ENCODE peak calls at places on chromosomes 5 and 9, in seven cellular contexts. R is gastrocnemius medialis, F is small intestine, T is brain microvascular endothelial cell, I is AG09309, N is bronchial epithelial cell, M is mesenchymal stem cell. J is an unnamed sample.

GRCh38 chr9:134545213-134546211 is 96.1 kb upstream of the COL5A1 start:
- DNase-seq in R (no peak), F (no peak), T (peak), I (peak), N (no peak), M (peak), J (peak)

GRCh38 chr5:139872052-139872766 is 76.6 kb downstream of the PSD2 start:
- DNase-seq in R (no peak), F (no peak), T (no peak), I (no peak), N (no peak), M (no peak), J (no peak)

GRCh38 chr9:130323051-130323757 is 57.6 kb downstream of the HMCN2 start:
- DNase-seq in R (no peak), F (peak), T (no peak), I (no peak), N (no peak), M (no peak), J (no peak)

GRCh38 chr9:17824191-17824926 is 245.5 kb downstream of the SH3GL2 start:
- DNase-seq in R (no peak), F (no peak), T (peak), I (no peak), N (no peak), M (no peak), J (peak)

GRCh38 chr5:181052526-181052927 is 12.5 kb downstream of the BTNL9 start:
- DNase-seq in R (no peak), F (no peak), T (no peak), I (no peak), N (no peak), M (no peak), J (peak)

GRCh38 chr5:139678751-139679750 is 30.9 kb downstream of the CXXC5 start:
- DNase-seq in R (peak), F (no peak), T (no peak), I (no peak), N (no peak), M (no peak), J (peak)

GRCh38 chr9:91734371-91734981 is 215.6 kb downstream of the ROR2 start:
- DNase-seq in R (peak), F (peak), T (peak), I (no peak), N (peak), M (peak), J (peak)

GRCh38 chr5:150192462-150192861 is 2.6 kb downstream of the SLC6A7 start:
- DNase-seq in R (no peak), F (no peak), T (no peak), I (no peak), N (no peak), M (no peak), J (no peak)

GRCh38 chr9:134968011-134968822 is 50.5 kb upstream of the FCN1 start:
- DNase-seq in R (no peak), F (no peak), T (peak), I (no peak), N (no peak), M (no peak), J (peak)

GRCh38 chr5:98935206-98935605 is 6.4 kb upstream of the CHD1 start:
- DNase-seq in R (no peak), F (no peak), T (no peak), I (no peak), N (no peak), M (no peak), J (no peak)

GRCh38 chr5:1167361-1167727 is 34.1 kb upstream of the SLC6A19 start:
- DNase-seq in R (no peak), F (no peak), T (no peak), I (no peak), N (no peak), M (no peak), J (no peak)

GRCh38 chr5:143887901-143888648 is 76.1 kb downstream of the HMHB1 start:
- DNase-seq in R (no peak), F (no peak), T (peak), I (peak), N (peak), M (peak), J (peak)

GRCh38 chr9:135608999-135609317 is 30.4 kb downstream of the GLT6D1 start:
- DNase-seq in R (no peak), F (no peak), T (no peak), I (no peak), N (no peak), M (no peak), J (no peak)

GRCh38 chr5:172696171-172696849 is 55.2 kb downstream of the NEURL1B start:
- DNase-seq in R (no peak), F (no peak), T (no peak), I (no peak), N (no peak), M (no peak), J (no peak)

GRCh38 chr5:134245692-134246091 is 19.8 kb upstream of the PPP2CA start:
- DNase-seq in R (no peak), F (no peak), T (no peak), I (no peak), N (no peak), M (no peak), J (no peak)

GRCh38 chr5:139181835-139182452 is 16.2 kb downstream of the SIL1 start:
- DNase-seq in R (peak), F (peak), T (no peak), I (no peak), N (peak), M (peak), J (peak)

GRCh38 chr9:92310562-92310961 is 14.6 kb downstream of the NOL8 start:
- DNase-seq in R (no peak), F (no peak), T (no peak), I (no peak), N (no peak), M (no peak), J (no peak)

GRCh38 chr9:26975728-26976707 is 19.8 kb downstream of the IFT74 start:
- DNase-seq in R (no peak), F (peak), T (peak), I (no peak), N (peak), M (peak), J (peak)

GRCh38 chr5:33563983-33564908 is 123.5 kb downstream of the TARS1 start:
- DNase-seq in R (no peak), F (no peak), T (no peak), I (no peak), N (no peak), M (peak), J (peak)

GRCh38 chr9:33447404-33448158 is at the start of gene AQP3:
- DNase-seq in R (peak), F (peak), T (peak), I (no peak), N (no peak), M (peak), J (peak)

GRCh38 chr9:96008502-96009222 is 133.2 kb downstream of the ERCC6L2 start:
- DNase-seq in R (no peak), F (no peak), T (no peak), I (no peak), N (peak), M (no peak), J (peak)

GRCh38 chr9:134267305-134268265 is 58.7 kb upstream of the RXRA start:
- DNase-seq in R (peak), F (no peak), T (no peak), I (no peak), N (no peak), M (no peak), J (no peak)

GRCh38 chr5:126805108-126805507 is 28.2 kb downstream of the LMNB1 start:
- DNase-seq in R (no peak), F (no peak), T (peak), I (peak), N (peak), M (no peak), J (peak)

GRCh38 chr9:86349271-86349670 is 4.9 kb downstream of the TUT7 start:
- DNase-seq in R (no peak), F (no peak), T (no peak), I (no peak), N (no peak), M (peak), J (peak)

GRCh38 chr5:139023276-139023675 is 148.1 kb upstream of the LRRTM2 start:
- DNase-seq in R (no peak), F (no peak), T (no peak), I (no peak), N (no peak), M (no peak), J (no peak)

GRCh38 chr5:125189451-125190051 is 443.1 kb upstream of the ZNF608 start:
- DNase-seq in R (no peak), F (no peak), T (peak), I (no peak), N (peak), M (peak), J (peak)

GRCh38 chr5:172172912-172173591 is 15.0 kb downstream of the STK10 start:
- DNase-seq in R (no peak), F (no peak), T (no peak), I (no peak), N (no peak), M (no peak), J (no peak)

GRCh38 chr5:2278825-2279224 is 396.1 kb upstream of the IRX4 start:
- DNase-seq in R (no peak), F (no peak), T (no peak), I (no peak), N (no peak), M (no peak), J (no peak)

GRCh38 chr9:136549010-136549980 is 3.4 kb upstream of the NOTCH1 start:
- DNase-seq in R (no peak), F (no peak), T (no peak), I (no peak), N (no peak), M (no peak), J (no peak)

GRCh38 chr5:52491071-52491828 is 296.5 kb upstream of the ITGA1 start:
- DNase-seq in R (no peak), F (peak), T (no peak), I (no peak), N (no peak), M (peak), J (no peak)

GRCh38 chr5:150590979-150591411 is 49.5 kb upstream of the SYNPO start:
- DNase-seq in R (no peak), F (no peak), T (no peak), I (no peak), N (no peak), M (no peak), J (no peak)

GRCh38 chr5:110333384-110333783 is 393.1 kb downstream of the TMEM232 start:
- DNase-seq in R (no peak), F (no peak), T (peak), I (no peak), N (no peak), M (peak), J (peak)

GRCh38 chr9:78278177-78278777 is 18.6 kb upstream of the PSAT1 start:
- DNase-seq in R (no peak), F (no peak), T (no peak), I (peak), N (peak), M (peak), J (peak)
- H3K4me3 ChIP-seq in R (no peak), F (no peak), T (no peak), I (no peak), N (no peak), M (no peak), J (no peak)

DNA sequence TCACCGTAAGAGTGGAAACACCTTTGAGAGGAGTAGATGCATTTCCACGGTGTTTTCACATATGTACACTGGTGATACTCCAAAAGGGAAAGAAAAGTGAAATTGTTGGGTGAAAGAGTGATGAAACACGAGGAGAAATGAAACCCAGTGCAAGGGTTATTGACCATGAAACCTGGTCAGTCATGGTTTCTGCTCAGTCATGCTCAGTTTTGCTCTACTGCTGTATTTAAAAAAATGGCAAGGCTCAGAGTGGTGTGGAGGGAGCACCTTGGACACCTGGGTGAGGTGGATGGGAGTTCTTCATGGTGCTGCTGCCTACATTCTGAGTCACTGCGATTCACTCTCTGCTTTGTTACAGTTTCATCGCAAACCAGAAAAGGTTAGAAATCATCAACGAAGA is 32.3 kb downstream of the NTRK2 start:
- DNase-seq in R (no peak), F (no peak), T (no peak), I (no peak), N (peak), M (no peak), J (no peak)
- H3K4me3 ChIP-seq in R (no peak), F (no peak), T (no peak), I (no peak), N (no peak), M (no peak), J (no peak)

GRCh38 chr9:99184427-99185327 is 37.1 kb downstream of the ALG2 start:
- DNase-seq in R (peak), F (peak), T (peak), I (peak), N (peak), M (peak), J (peak)
- H3K4me3 ChIP-seq in R (peak), F (no peak), T (peak), I (no peak), N (no peak), M (peak), J (peak)

GRCh38 chr9:125189011-125189360 is 617 bp downstream of the PPP6C start:
- DNase-seq in R (peak), F (peak), T (no peak), I (no peak), N (no peak), M (peak), J (peak)

GRCh38 chr9:125183054-125183453 is 6.5 kb downstream of the PPP6C start:
- DNase-seq in R (no peak), F (no peak), T (peak), I (no peak), N (no peak), M (no peak), J (no peak)

GRCh38 chr9:125177888-125178287 is 11.7 kb downstream of the PPP6C start:
- DNase-seq in R (no peak), F (no peak), T (no peak), I (no peak), N (no peak), M (no peak), J (no peak)

GRCh38 chr9:125180876-125181275 is 8.7 kb downstream of the PPP6C start:
- DNase-seq in R (peak), F (no peak), T (no peak), I (no peak), N (no peak), M (no peak), J (no peak)

GRCh38 chr9:125183561-125183960 is 6.0 kb downstream of the PPP6C start:
- DNase-seq in R (no peak), F (no peak), T (no peak), I (no peak), N (no peak), M (no peak), J (no peak)
- H3K4me3 ChIP-seq in R (peak), F (no peak), T (no peak), I (no peak), N (no peak), M (no peak), J (no peak)

DNA sequence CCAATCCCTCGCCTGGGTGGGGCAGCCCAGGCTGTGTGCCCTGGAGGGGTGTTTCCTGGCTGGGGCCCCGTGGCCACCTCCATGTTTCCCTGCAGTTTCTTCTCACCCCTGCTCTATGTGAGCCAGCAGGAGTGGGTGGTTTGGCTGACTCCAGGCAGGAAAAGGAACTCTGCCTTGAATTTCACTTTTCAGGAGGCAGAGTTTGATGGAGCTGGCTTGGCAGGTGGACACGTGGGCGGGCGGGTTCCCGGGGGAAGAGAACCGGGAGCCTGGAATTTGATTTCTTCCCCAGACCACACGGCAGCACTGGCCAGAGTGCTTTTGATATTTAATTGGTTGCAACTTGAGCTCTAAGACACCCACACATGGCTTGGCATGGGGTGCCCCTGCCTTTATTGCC is 119.8 kb upstream of the PANK3 start:
- DNase-seq in R (no peak), F (no peak), T (no peak), I (no peak), N (no peak), M (no peak), J (no peak)
- H3K4me3 ChIP-seq in R (no peak), F (no peak), T (no peak), I (no peak), N (no peak), M (no peak), J (no peak)

GRCh38 chr5:160843240-160843639 is 8.8 kb downstream of the ATP10B start:
- DNase-seq in R (no peak), F (no peak), T (no peak), I (no peak), N (no peak), M (no peak), J (no peak)
- H3K4me3 ChIP-seq in R (no peak), F (no peak), T (no peak), I (no peak), N (no peak), M (no peak), J (no peak)

DNA sequence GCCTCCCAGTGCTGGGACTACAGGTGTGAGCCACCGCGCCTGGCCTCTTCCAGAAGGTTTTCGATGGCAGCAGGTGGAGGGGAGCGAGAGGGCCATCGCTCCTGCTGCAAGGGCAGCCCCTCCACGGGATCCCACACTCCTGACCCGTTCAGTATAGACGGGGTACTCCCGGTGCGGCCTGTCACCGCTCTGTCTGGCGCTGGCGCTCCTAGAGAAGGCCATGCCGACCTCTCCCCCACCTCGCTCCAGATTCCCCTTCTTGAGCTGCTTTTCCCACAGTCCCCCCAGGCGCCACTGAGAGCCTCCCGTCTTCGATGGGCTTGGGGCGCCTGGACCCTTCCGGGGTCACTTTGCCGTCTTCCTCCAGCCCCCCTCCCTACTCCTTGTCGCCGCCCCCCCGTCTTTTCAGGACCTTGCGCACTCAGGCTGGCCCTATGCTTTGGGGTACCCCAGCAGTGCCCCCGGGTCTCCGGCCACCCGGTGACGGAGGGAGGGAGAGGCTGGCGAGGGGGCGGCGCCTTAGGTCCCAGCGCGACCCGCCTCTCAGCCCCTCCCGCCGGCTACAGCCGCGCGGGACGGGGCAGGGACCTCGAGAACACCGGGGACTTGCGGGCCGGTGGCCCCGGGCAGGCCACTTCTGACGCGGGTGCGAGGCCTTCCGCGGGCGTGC is 4.2 kb upstream of the SQSTM1 start:
- DNase-seq in R (no peak), F (no peak), T (no peak), I (no peak), N (no peak), M (no peak), J (no peak)
- H3K4me3 ChIP-seq in R (peak), F (peak), T (peak), I (peak), N (peak), M (peak), J (peak)

DNA sequence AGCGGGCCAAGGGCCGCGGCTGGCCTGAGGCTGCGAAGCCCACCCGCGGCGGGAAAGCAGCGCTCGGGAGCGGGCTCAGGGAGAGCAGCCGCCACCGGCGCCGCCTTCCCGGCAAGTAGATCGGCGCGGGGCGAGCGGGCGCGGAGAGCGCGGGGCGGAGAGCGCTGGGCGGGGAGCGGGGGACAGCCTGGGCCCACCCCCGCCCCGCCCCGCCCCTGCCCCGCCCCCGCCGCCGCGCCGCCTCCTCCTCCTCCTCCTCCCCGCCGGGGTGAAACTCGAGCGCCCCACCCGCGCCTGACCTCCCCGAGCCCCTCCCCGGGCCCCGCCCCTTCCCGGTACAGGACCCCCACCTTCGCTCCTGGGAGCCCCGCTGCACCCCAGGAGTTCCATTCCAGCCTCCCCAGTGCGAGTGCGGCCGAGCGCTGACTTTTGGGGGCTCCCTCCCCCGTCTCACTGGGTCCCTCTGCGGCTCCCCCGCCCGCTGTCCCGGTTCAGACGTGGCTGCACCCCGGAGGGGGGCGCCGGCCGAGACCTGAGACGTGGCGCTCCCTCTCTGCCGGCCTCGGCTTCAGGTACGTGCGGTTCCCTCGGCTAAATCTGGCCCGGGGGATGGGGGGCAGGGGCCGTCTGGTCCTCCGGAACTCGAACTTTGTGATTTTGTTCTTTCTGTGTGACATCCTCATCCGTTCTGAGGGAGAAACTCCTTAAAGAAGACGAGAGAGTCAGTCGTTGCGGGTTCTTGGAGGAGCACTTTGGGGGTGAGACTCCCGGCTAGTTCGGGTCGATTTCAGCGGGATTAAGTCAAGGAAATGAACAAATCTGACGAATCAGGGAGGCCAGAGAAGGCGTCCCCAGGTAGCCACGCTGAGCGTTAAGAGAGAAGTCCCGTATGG is at the start of gene SEMA5A:
- DNase-seq in R (peak), F (peak), T (peak), I (no peak), N (peak), M (peak), J (peak)
- H3K4me3 ChIP-seq in R (peak), F (peak), T (peak), I (peak), N (peak), M (peak), J (peak)

DNA sequence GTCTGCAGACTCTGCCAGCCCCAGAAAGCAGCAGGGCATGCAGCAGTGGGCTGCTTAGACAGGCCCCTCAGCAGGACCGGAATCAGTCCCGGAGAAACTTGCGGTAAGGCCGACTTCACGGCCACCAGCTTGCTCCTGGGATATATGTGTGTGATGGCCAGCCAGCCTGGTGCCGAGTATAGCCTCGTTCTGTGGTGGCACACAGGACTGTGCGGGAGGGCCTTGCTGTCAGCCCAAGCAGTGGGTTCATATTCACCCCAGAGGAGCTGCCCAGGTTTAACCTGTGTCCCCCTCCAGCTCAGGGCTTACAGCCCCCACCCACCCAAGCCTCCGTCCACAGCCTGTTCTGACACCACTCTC is 112.9 kb downstream of the DAB2IP start:
- DNase-seq in R (no peak), F (no peak), T (no peak), I (no peak), N (no peak), M (no peak), J (no peak)
- H3K4me3 ChIP-seq in R (no peak), F (no peak), T (no peak), I (no peak), N (no peak), M (no peak), J (no peak)